ENCODE peak calls at places on chromosome 1, in ten cellular contexts. D is tibial artery; F is stomach; U is IMR-90; I is esophagus squamous epithelium; T is CD8-positive, alpha-beta T cell; Z is mucosa of descending colon; B is neural progenitor cell; K is HCT116; N is psoas muscle. O is an unnamed sample.
A peak's percentile ranks its signal among the peaks of the same experiment; 100 is the strongest.

GRCh38 chr1:41670558-41670957 is 186.1 kb upstream of the EDN2 start:
- DNase-seq in D (no peak), F (no peak), U (peak; percentile 87), I (no peak), T (no peak), Z (no peak), B (no peak), K (no peak), N (no peak), O (no peak)

GRCh38 chr1:197911857-197912696 is 5.1 kb upstream of the LHX9 start:
- DNase-seq in D (no peak), F (no peak), U (no peak), I (no peak), T (no peak), Z (no peak), B (peak; percentile 34), K (no peak), N (no peak), O (no peak)

GRCh38 chr1:31102501-31102950 is 37.0 kb upstream of the PUM1 start:
- DNase-seq in D (no peak), F (no peak), U (peak; percentile 69), I (no peak), T (no peak), Z (peak; percentile 57), B (no peak), K (no peak), N (no peak), O (no peak)

GRCh38 chr1:45146833-45147232 is 59.6 kb downstream of the ZSWIM5 start:
- DNase-seq in D (no peak), F (no peak), U (no peak), I (no peak), T (no peak), Z (no peak), B (no peak), K (no peak), N (no peak), O (no peak)

GRCh38 chr1:235366286-235366685 is 941 bp upstream of the TBCE start:
- DNase-seq in D (no peak), F (no peak), U (no peak), I (no peak), T (no peak), Z (no peak), B (no peak), K (no peak), N (no peak), O (no peak)

GRCh38 chr1:188170935-188171334 is 1342.2 kb downstream of the PLA2G4A start:
- DNase-seq in D (no peak), F (no peak), U (no peak), I (no peak), T (no peak), Z (no peak), B (no peak), K (no peak), N (no peak), O (no peak)

GRCh38 chr1:63152572-63152971 is 169.8 kb upstream of the FOXD3 start:
- DNase-seq in D (no peak), F (no peak), U (no peak), I (no peak), T (no peak), Z (no peak), B (no peak), K (no peak), N (no peak), O (no peak)

GRCh38 chr1:60160141-60160540 is 86.6 kb upstream of the C1orf87 start:
- DNase-seq in D (no peak), F (no peak), U (no peak), I (no peak), T (no peak), Z (no peak), B (no peak), K (no peak), N (no peak), O (no peak)

GRCh38 chr1:119919241-119919640 is 22.9 kb upstream of the ADAM30 start:
- DNase-seq in D (no peak), F (no peak), U (no peak), I (no peak), T (no peak), Z (no peak), B (no peak), K (no peak), N (no peak), O (no peak)
- H3K36me3 ChIP-seq in D (peaks cover 99% of the 10 kb centered on the region), F (peaks cover 79% of the 10 kb centered on the region), U (peaks cover 68% of the 10 kb centered on the region), I (peaks cover 30% of the 10 kb centered on the region), T (peaks cover 60% of the 10 kb centered on the region), Z (no peaks in the 10 kb centered on the region), B (peaks cover 15% of the 10 kb centered on the region), K (peaks cover 39% of the 10 kb centered on the region), N (peaks cover 17% of the 10 kb centered on the region), O (peaks cover 90% of the 10 kb centered on the region)

GRCh38 chr1:180633092-180634045 is 1.5 kb downstream of the XPR1 start:
- DNase-seq in D (no peak), F (no peak), U (peak; percentile 57), I (no peak), T (no peak), Z (no peak), B (no peak), K (no peak), N (no peak), O (no peak)

GRCh38 chr1:180631766-180632325 is at the start of gene XPR1:
- DNase-seq in D (peak; percentile 99), F (peak; percentile 98), U (peak; percentile 99), I (peak; percentile 96), T (peak; percentile 97), Z (peak; percentile 99), B (peak; percentile 100), K (peak; percentile 97), N (peak; percentile 98), O (peak; percentile 96)

GRCh38 chr1:180631197-180631765 is 541 bp upstream of the XPR1 start:
- DNase-seq in D (no peak), F (no peak), U (no peak), I (no peak), T (no peak), Z (peak; percentile 14), B (no peak), K (no peak), N (no peak), O (no peak)

GRCh38 chr1:180630408-180631196 is 1.2 kb upstream of the XPR1 start:
- DNase-seq in D (no peak), F (no peak), U (no peak), I (no peak), T (no peak), Z (no peak), B (no peak), K (no peak), N (no peak), O (no peak)

DNA sequence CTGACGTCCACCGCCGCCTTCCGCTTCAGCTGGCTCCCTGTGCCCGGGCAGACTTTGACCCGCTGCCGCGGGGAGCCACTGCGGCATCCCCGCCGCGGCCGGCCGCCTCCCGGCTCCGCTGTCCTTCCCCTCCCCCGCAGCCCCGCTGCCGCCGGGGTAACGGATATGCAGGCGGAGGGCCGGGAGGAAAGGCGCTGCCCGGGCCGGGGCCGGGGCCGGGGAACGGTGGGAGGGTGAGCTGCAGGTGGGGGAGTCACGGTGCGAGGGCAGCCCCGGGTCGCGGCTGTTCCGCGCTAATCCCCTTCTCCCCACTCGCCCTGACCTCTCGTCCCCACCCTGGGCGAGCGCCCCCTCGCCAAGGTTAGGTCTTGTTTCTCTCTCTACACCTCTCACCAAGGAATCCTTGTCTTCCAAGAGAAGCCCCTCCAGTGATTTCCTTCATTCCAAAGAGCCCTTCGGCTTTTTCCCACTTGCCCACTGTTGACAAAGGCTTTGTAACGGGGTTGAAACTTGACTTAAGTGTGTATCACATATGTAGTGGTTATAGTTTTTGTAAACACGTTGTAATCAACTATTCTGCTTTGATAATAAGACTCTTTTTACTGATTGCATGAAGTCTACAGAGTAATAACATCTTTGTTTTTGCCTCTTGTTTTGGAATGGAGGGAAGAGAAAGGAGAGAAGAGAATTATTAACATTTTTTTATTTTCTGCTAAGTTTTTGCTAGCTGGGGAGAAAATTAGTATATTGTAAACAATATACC is 685 bp downstream of the XPR1 start:
- DNase-seq in D (no peak), F (peak; percentile 60), U (no peak), I (no peak), T (peak; percentile 58), Z (peak; percentile 76), B (peak; percentile 84), K (no peak), N (peak; percentile 72), O (no peak)
- TF ChIP-seq CTCF in D (no peak), F (no peak), U (no peak), I (no peak), T (no peak), Z (no peak), B (peak; percentile 47), K (no peak), N (peak; percentile 7), O (no peak)

GRCh38 chr1:229655781-229656180 is 29.7 kb downstream of the URB2 start:
- DNase-seq in D (no peak), F (no peak), U (no peak), I (no peak), T (no peak), Z (no peak), B (no peak), K (no peak), N (no peak), O (no peak)
- H3K36me3 ChIP-seq in D (peaks cover 23% of the 10 kb centered on the region), F (peaks cover 27% of the 10 kb centered on the region), U (peaks cover 26% of the 10 kb centered on the region), I (peaks cover 3% of the 10 kb centered on the region), T (peaks cover 19% of the 10 kb centered on the region), Z (no peaks in the 10 kb centered on the region), B (peaks cover 5% of the 10 kb centered on the region), K (peaks cover 29% of the 10 kb centered on the region), N (peaks cover 15% of the 10 kb centered on the region), O (peaks cover 8% of the 10 kb centered on the region)

GRCh38 chr1:70333245-70333644 is 21.3 kb downstream of the ANKRD13C start:
- DNase-seq in D (no peak), F (no peak), U (no peak), I (no peak), T (no peak), Z (no peak), B (no peak), K (no peak), N (no peak), O (no peak)

GRCh38 chr1:70331962-70332361 is 22.6 kb downstream of the ANKRD13C start:
- DNase-seq in D (no peak), F (no peak), U (no peak), I (no peak), T (no peak), Z (no peak), B (no peak), K (no peak), N (no peak), O (no peak)

GRCh38 chr1:70324683-70325082 is 29.8 kb downstream of the ANKRD13C start:
- DNase-seq in D (no peak), F (no peak), U (no peak), I (no peak), T (no peak), Z (no peak), B (no peak), K (no peak), N (no peak), O (no peak)

DNA sequence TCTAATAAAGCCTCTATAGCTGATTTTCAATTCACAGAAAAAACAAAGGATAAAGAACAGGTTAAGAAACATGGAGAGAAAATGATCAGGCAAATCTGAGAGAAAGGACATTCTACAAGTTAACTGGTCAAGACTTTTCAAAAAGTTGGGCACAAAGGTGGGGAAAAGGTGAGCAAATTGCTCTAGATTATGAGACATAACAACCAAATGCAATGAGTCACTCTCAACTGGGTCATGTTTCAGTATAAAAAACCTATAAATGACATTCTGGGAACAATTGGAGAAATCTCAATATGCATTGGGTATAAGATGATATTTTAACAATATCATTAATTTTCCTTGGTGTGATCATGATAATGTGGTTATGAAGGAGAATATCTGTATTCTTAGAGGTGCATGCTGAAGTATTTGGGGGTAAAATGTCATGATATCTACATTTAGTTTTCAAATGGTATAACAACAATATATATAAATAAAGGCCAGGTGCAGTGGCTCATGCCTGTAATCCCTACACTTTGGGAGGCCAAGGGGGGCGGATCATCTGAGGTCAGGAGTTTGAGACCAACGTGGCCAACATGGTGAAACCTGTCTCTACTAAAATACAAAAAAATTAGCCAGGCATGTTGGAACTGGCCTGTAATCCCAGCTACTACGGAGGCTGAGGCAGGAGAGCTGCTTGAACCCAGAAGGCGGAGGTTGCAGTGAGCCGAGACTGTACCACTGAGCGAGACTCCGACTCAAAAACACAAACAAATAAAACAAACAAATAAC is 27.0 kb downstream of the ANKRD13C start:
- DNase-seq in D (no peak), F (no peak), U (peak; percentile 16), I (no peak), T (no peak), Z (no peak), B (no peak), K (peak; percentile 54), N (no peak), O (no peak)
- TF ChIP-seq CTCF in D (no peak), F (no peak), U (no peak), I (no peak), T (no peak), Z (no peak), B (no peak), K (no peak), N (no peak), O (no peak)

O was measured in thoracic aorta.